ENCODE peak calls at places on chromosome 17, in five cellular contexts. B is aorta, P is cardiac muscle cell, N is prostate gland, M is brain microvascular endothelial cell. F is an unnamed sample.

GRCh38 chr17:19311421-19312215 is 50.9 kb downstream of the B9D1 start:
- DNase-seq in B (no peak), M (peak; percentile 39), N (no peak), P (peak; percentile 59), F (no peak)

GRCh38 chr17:59361916-59362810 is 30.7 kb downstream of the YPEL2 start:
- DNase-seq in N (no peak), M (peak; percentile 87), P (peak; percentile 70), B (no peak), F (no peak)

GRCh38 chr17:36687736-36688135 is 86.4 kb downstream of the MRM1 start:
- DNase-seq in M (no peak), B (no peak), P (no peak), N (no peak), F (no peak)

GRCh38 chr17:2776589-2777241 is 19.5 kb upstream of the RAP1GAP2 start:
- DNase-seq in B (no peak), P (no peak), M (no peak), N (no peak), F (no peak)

GRCh38 chr17:30251931-30252330 is 16.4 kb upstream of the SLC6A4 start:
- DNase-seq in M (no peak), P (no peak), N (no peak), B (no peak), F (no peak)

GRCh38 chr17:16593356-16594102 is 24.5 kb upstream of the ZNF287 start:
- DNase-seq in B (no peak), N (no peak), P (peak; percentile 50), M (no peak), F (no peak)

GRCh38 chr17:64183815-64184397 is 54.0 kb upstream of the ERN1 start:
- DNase-seq in N (no peak), B (no peak), M (peak; percentile 40), P (no peak), F (no peak)

GRCh38 chr17:73600103-73600871 is 44.0 kb downstream of the SDK2 start:
- DNase-seq in P (peak; percentile 13), M (no peak), B (no peak), N (no peak), F (no peak)

GRCh38 chr17:10197721-10198508 is 491 bp downstream of the GAS7 start:
- DNase-seq in P (no peak), M (no peak), N (no peak), B (peak; percentile 60), F (peak; percentile 9)

GRCh38 chr17:298791-299450 is 53.7 kb downstream of the RPH3AL start:
- DNase-seq in M (peak; percentile 36), B (peak; percentile 55), N (no peak), P (peak; percentile 79), F (no peak)

GRCh38 chr17:67492824-67493490 is 115.9 kb downstream of the PITPNC1 start:
- DNase-seq in B (no peak), M (no peak), N (no peak), P (no peak), F (no peak)

GRCh38 chr17:38539386-38539785 is 66.4 kb downstream of the SRCIN1 start:
- DNase-seq in M (no peak), B (no peak), P (no peak), N (no peak), F (no peak)

GRCh38 chr17:46817901-46818209 is 637 bp downstream of the WNT3 start:
- DNase-seq in M (no peak), N (no peak), P (no peak), B (no peak), F (no peak)

GRCh38 chr17:20278805-20279204 is 188.5 kb downstream of the LGALS9B start:
- DNase-seq in P (no peak), M (no peak), B (no peak), N (no peak), F (no peak)

GRCh38 chr17:31696184-31696602 is 162.9 kb downstream of the COPRS start:
- DNase-seq in P (peak; percentile 95), M (peak; percentile 53), N (peak; percentile 89), B (peak; percentile 92), F (no peak)

GRCh38 chr17:79748296-79749099 is 17.8 kb downstream of the ENPP7 start:
- DNase-seq in B (no peak), N (no peak), M (no peak), P (no peak), F (no peak)

GRCh38 chr17:34993031-34993430 is 12.7 kb downstream of the LIG3 start:
- DNase-seq in N (no peak), P (no peak), B (no peak), M (no peak), F (no peak)
- H3K36me3 ChIP-seq in N (no peaks in the 10 kb centered on the region), P (peaks cover 74% of the 10 kb centered on the region), B (peaks cover 6% of the 10 kb centered on the region), M (peaks cover 35% of the 10 kb centered on the region), F (peaks cover 28% of the 10 kb centered on the region)

GRCh38 chr17:21283482-21284318 is 811 bp upstream of the MAP2K3 start:
- DNase-seq in M (peak; percentile 38), B (peak; percentile 74), P (peak; percentile 45), N (no peak), F (no peak)
- H3K4me3 ChIP-seq in M (peak overlapping the region; percentile 50), B (no peak overlapping the region), P (peak overlapping the region; percentile 25), N (peak overlapping the region; percentile 82), F (peak overlapping the region; percentile 63)

GRCh38 chr17:28648698-28649097 is 3.7 kb upstream of the BLTP2 start:
- DNase-seq in M (no peak), P (no peak), N (no peak), B (no peak), F (no peak)

GRCh38 chr17:28643979-28644781 is 778 bp downstream of the BLTP2 start:
- DNase-seq in M (peak; percentile 53), B (peak; percentile 76), N (peak; percentile 11), P (peak; percentile 63), F (peak; percentile 13)

GRCh38 chr17:28645576-28645939 is 600 bp upstream of the BLTP2 start:
- DNase-seq in N (no peak), M (no peak), B (no peak), P (no peak), F (no peak)

GRCh38 chr17:28644782-28645575 is at the start of gene BLTP2:
- DNase-seq in B (peak; percentile 98), M (peak; percentile 88), N (peak; percentile 95), P (peak; percentile 97), F (peak; percentile 92)

DNA sequence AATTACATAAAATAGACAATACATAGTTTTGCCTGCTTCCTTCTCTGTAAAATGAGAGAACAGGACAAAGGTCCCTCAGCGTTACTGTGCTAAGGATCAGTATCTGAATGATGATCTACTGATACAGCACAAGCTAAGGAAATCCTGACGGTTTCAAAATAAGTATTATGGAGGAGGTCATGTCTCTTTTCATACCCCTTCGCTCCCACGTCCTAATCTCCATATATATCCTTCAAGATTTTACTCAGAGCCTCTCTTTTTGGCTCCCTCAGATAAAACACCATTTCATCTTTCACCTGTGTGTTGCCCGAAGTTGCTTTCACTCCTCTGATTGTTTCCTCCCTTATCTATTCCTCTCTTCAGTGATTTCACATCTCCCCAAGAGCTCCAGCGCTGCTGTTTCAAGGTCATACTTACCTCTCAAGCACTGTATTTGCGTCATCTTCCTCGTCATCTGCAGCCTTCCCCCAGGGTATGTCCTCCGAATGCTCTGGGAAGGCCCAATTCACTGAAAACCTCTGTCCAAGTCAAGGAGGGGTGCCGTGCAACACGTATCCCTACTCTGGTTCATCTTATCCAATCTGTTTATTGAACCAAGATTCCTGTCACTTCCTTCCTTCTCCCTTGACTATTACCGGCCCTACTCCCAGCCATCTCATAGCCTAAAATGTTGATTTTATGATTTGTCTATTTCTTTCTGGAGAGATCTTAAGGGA is 1.2 kb upstream of the BLTP2 start:
- DNase-seq in B (no peak), M (no peak), P (no peak), N (no peak), F (no peak)
- H3K36me3 ChIP-seq in B (peaks cover 5% of the 10 kb centered on the region), M (peaks cover 26% of the 10 kb centered on the region), P (peaks cover 15% of the 10 kb centered on the region), N (no peaks in the 10 kb centered on the region), F (peaks cover 16% of the 10 kb centered on the region)

GRCh38 chr17:47949197-47949759 is 7.9 kb downstream of the PNPO start:
- DNase-seq in B (peak; percentile 95), N (peak; percentile 89), P (peak; percentile 95), M (peak; percentile 70), F (peak; percentile 75)
- H3K4me3 ChIP-seq in B (no peak overlapping the region), N (peak overlapping the region; percentile 29), P (no peak overlapping the region), M (peak overlapping the region; percentile 12), F (peak overlapping the region; percentile 61)

DNA sequence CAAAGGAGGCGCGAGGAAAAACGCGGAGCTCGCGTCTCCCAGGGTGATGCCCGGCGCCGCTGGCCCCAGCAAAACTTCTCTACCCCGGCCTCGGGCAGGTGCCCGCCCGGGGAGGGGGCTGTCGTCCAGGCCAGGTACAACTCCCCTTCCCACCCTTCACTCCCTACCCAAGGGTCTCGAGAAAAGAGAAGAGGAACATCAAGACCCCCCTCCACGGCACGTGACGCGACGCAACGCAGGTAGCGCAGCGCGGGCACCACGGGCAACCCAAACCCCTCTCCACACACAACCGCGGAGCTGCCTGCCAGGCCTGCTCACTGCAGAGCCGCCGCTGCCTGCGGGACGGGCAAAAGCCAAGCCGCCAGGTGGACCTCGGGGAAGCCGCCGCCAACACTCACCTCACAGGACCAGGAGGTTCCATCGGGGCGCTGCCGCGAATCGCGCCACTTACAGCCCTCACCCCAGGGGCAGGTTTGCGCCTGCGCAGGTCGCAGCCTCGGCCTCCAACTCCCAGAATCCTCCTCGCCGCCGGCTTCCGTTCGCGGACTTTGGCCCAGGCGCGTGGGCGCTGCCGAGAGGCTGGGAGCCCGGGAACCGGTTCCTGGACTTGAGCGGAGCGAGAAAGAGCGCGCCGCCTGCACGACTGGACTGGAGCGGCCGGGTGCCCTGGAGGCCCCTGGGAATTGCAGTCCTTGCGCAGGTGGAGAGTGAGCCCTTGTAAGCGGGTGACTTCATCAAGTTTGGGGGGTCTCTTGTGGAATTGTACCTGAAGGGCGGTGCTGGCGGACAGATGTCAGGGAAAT is at the start of gene ZNF232:
- DNase-seq in P (peak; percentile 96), B (peak; percentile 96), M (peak; percentile 75), N (peak; percentile 94), F (peak; percentile 89)
- H3K36me3 ChIP-seq in P (no peaks in the 10 kb centered on the region), B (peaks cover 6% of the 10 kb centered on the region), M (peaks cover 16% of the 10 kb centered on the region), N (no peaks in the 10 kb centered on the region), F (peaks cover 18% of the 10 kb centered on the region)

GRCh38 chr17:47841488-47842308 is 625 bp upstream of the SCRN2 start:
- DNase-seq in P (no peak), B (no peak), N (no peak), M (no peak), F (no peak)
- H3K4me3 ChIP-seq in P (no peak overlapping the region), B (no peak overlapping the region), N (peak overlapping the region; percentile 76), M (peak overlapping the region; percentile 75), F (peak overlapping the region; percentile 73)

GRCh38 chr17:76049239-76049638 is 22.1 kb upstream of the EVPL start:
- DNase-seq in N (no peak), B (no peak), P (no peak), M (no peak), F (no peak)

GRCh38 chr17:76050226-76051070 is 21.9 kb downstream of the SRP68 start:
- DNase-seq in N (no peak), M (no peak), P (no peak), B (no peak), F (no peak)

GRCh38 chr17:76048711-76049110 is 21.6 kb upstream of the EVPL start:
- DNase-seq in P (no peak), B (no peak), N (no peak), M (peak; percentile 86), F (no peak)

GRCh38 chr17:76051571-76051970 is 20.7 kb downstream of the SRP68 start:
- DNase-seq in B (no peak), M (no peak), N (peak; percentile 42), P (no peak), F (no peak)

GRCh38 chr17:76051071-76051467 is 21.2 kb downstream of the SRP68 start:
- DNase-seq in M (peak; percentile 30), N (no peak), B (no peak), P (no peak), F (no peak)
- H3K36me3 ChIP-seq in M (peaks cover 52% of the 10 kb centered on the region), N (peaks cover 4% of the 10 kb centered on the region), B (peaks cover 10% of the 10 kb centered on the region), P (peaks cover 54% of the 10 kb centered on the region), F (peaks cover 54% of the 10 kb centered on the region)

GRCh38 chr17:72115789-72116520 is 4.9 kb upstream of the SOX9 start:
- DNase-seq in N (no peak), P (no peak), M (no peak), B (no peak), F (no peak)
- H3K4me3 ChIP-seq in N (no peak overlapping the region), P (peak overlapping the region; percentile 22), M (no peak overlapping the region), B (no peak overlapping the region), F (no peak overlapping the region)

GRCh38 chr17:1559047-1559742 is 3.4 kb downstream of the PITPNA start:
- DNase-seq in P (no peak), B (peak; percentile 16), N (no peak), M (no peak), F (no peak)
- H3K36me3 ChIP-seq in P (no peaks in the 10 kb centered on the region), B (no peaks in the 10 kb centered on the region), N (no peaks in the 10 kb centered on the region), M (peaks cover 2% of the 10 kb centered on the region), F (no peaks in the 10 kb centered on the region)

F was measured in CD8-positive, alpha-beta memory T cell.